ENCODE peak calls at places on chromosomes 12 and 14, in four cellular contexts. S is stimulated activated naive CD4-positive, alpha-beta T cell treated with Interleukin-2 at 50 U/mL for 16 hours; Y is GM12892; T is T follicular helper cell. F is an unnamed sample.

GRCh38 chr14:88411039-88411438 is 25.6 kb downstream of the SPATA7 start:
- DNase-seq in Y (no peak), T (no peak), S (no peak), F (no peak)

GRCh38 chr12:24605916-24606315 is 343.0 kb downstream of the BCAT1 start:
- DNase-seq in Y (no peak), T (no peak), S (no peak), F (no peak)

GRCh38 chr12:120563495-120563894 is 17.7 kb downstream of the POP5 start:
- DNase-seq in T (no peak), S (no peak), Y (no peak), F (no peak)

GRCh38 chr14:68232643-68233055 is 413.1 kb downstream of the RAD51B start:
- DNase-seq in T (no peak), Y (no peak), S (peak; percentile 24), F (no peak)

GRCh38 chr14:90554341-90554740 is 157.5 kb downstream of the CALM1 start:
- DNase-seq in Y (no peak), S (no peak), T (no peak), F (peak; percentile 69)

GRCh38 chr14:65137648-65138317 is 35.5 kb upstream of the MAX start:
- DNase-seq in Y (no peak), S (no peak), T (no peak), F (no peak)

GRCh38 chr14:20563966-20564365 is 3.1 kb upstream of the RNASE9 start:
- DNase-seq in S (no peak), Y (no peak), T (no peak), F (no peak)

GRCh38 chr14:102878970-102879460 is 43.4 kb upstream of the AMN start:
- DNase-seq in Y (no peak), S (no peak), T (no peak), F (no peak)

GRCh38 chr12:86827409-86827808 is 571.2 kb upstream of the MGAT4C start:
- DNase-seq in Y (no peak), T (no peak), S (no peak), F (no peak)

GRCh38 chr12:89977356-89978185 is 268.9 kb upstream of the ATP2B1 start:
- DNase-seq in T (no peak), Y (no peak), S (no peak), F (no peak)

GRCh38 chr14:105888784-105889665 is 362.6 kb downstream of the TMEM121 start:
- DNase-seq in Y (no peak), S (no peak), T (no peak), F (no peak)

GRCh38 chr14:95500772-95501401 is 15.6 kb downstream of the SYNE3 start:
- DNase-seq in Y (no peak), T (no peak), S (no peak), F (no peak)

GRCh38 chr14:65226824-65227604 is 124.7 kb upstream of the MAX start:
- DNase-seq in S (no peak), T (no peak), Y (no peak), F (no peak)

GRCh38 chr12:16610743-16611142 is 4.8 kb upstream of the LMO3 start:
- DNase-seq in T (no peak), Y (no peak), S (no peak), F (no peak)

GRCh38 chr14:81516941-81517797 is 16.5 kb downstream of the SEL1L start:
- DNase-seq in Y (no peak), T (no peak), S (no peak), F (no peak)

GRCh38 chr12:52523825-52524224 is 3.6 kb upstream of the KRT5 start:
- DNase-seq in S (no peak), T (no peak), Y (no peak), F (no peak)

GRCh38 chr14:64954491-64955240 is 12.1 kb upstream of the GPX2 start:
- DNase-seq in T (no peak), Y (no peak), S (no peak), F (no peak)

GRCh38 chr12:96177013-96177412 is 17.2 kb upstream of the ELK3 start:
- DNase-seq in T (no peak), Y (no peak), S (peak; percentile 76), F (no peak)

GRCh38 chr12:39122562-39123204 is 217.3 kb upstream of the CPNE8 start:
- DNase-seq in T (no peak), S (no peak), Y (no peak), F (no peak)

GRCh38 chr14:94987409-94987808 is 169.9 kb downstream of the DICER1 start:
- DNase-seq in S (no peak), Y (no peak), T (no peak), F (no peak)

GRCh38 chr14:98198385-98198784 is 1073.6 kb downstream of the BCL11B start:
- DNase-seq in T (no peak), S (peak; percentile 31), Y (no peak), F (no peak)

GRCh38 chr14:70708717-70709570 is 67.2 kb downstream of the TTC9 start:
- DNase-seq in T (no peak), S (no peak), Y (no peak), F (no peak)

GRCh38 chr12:81591256-81591655 is 167.9 kb downstream of the PPFIA2 start:
- DNase-seq in T (no peak), Y (no peak), S (no peak), F (no peak)

GRCh38 chr12:93622485-93622884 is 50.0 kb downstream of the SOCS2 start:
- DNase-seq in T (no peak), Y (no peak), S (no peak), F (no peak)

GRCh38 chr14:61891251-61891650 is 129.0 kb downstream of the SNAPC1 start:
- DNase-seq in S (no peak), T (no peak), Y (no peak), F (no peak)

GRCh38 chr12:50050410-50051280 is 6.8 kb upstream of the ASIC1 start:
- DNase-seq in T (no peak), S (no peak), Y (no peak), F (no peak)

GRCh38 chr12:76685246-76685678 is 78.7 kb upstream of the ZDHHC17 start:
- DNase-seq in S (no peak), T (no peak), Y (no peak), F (peak; percentile 14)

GRCh38 chr12:94504386-94504785 is 44.7 kb upstream of the CEP83 start:
- DNase-seq in S (no peak), Y (no peak), T (no peak), F (no peak)

GRCh38 chr14:61308198-61308597 is 13.2 kb upstream of the PRKCH start:
- DNase-seq in T (no peak), S (no peak), Y (no peak), F (no peak)

GRCh38 chr12:72511906-72512305 is 239.7 kb downstream of the TRHDE start:
- DNase-seq in T (no peak), S (no peak), Y (no peak), F (no peak)

GRCh38 chr12:113645183-113645582 is 173.5 kb upstream of the LHX5 start:
- DNase-seq in T (no peak), S (no peak), Y (no peak), F (no peak)

GRCh38 chr12:51077930-51078329 is 5.5 kb downstream of the CSRNP2 start:
- DNase-seq in S (no peak), T (no peak), Y (no peak), F (peak; percentile 26)

GRCh38 chr12:84704851-84705250 is 207.7 kb downstream of the SLC6A15 start:
- DNase-seq in Y (no peak), T (no peak), S (no peak), F (no peak)

GRCh38 chr12:40942326-40942725 is 245.8 kb upstream of the PDZRN4 start:
- DNase-seq in T (no peak), S (no peak), Y (no peak), F (no peak)

GRCh38 chr14:95394297-95394891 is 74.7 kb upstream of the CLMN start:
- DNase-seq in S (no peak), Y (no peak), T (no peak), F (no peak)

GRCh38 chr12:90010089-90010488 is 301.5 kb upstream of the ATP2B1 start:
- DNase-seq in S (no peak), T (no peak), Y (no peak), F (no peak)

GRCh38 chr14:80385340-80385739 is 174.0 kb upstream of the DIO2 start:
- DNase-seq in S (no peak), Y (no peak), T (no peak), F (no peak)

F was measured in substantia nigra.